ENCODE peak calls at places on chromosomes 1 and 21, in five cellular contexts. E, G, L, J and Z are unnamed samples.

GRCh38 chr1:39116868-39117728 is 87.4 kb upstream of the MACF1 start:
- DNase-seq in E (no peak), G (no peak), L (no peak), J (no peak), Z (no peak)

GRCh38 chr1:53369034-53369750 is 41.3 kb upstream of the LRP8 start:
- DNase-seq in E (no peak), G (peak; percentile 30), L (no peak), J (no peak), Z (no peak)

GRCh38 chr1:69499203-69499803 is 68.4 kb upstream of the LRRC7 start:
- DNase-seq in E (no peak), G (no peak), L (no peak), J (no peak), Z (no peak)

GRCh38 chr1:91428182-91428798 is 23.7 kb upstream of the HFM1 start:
- DNase-seq in E (peak; percentile 39), G (peak; percentile 64), L (no peak), J (no peak), Z (no peak)

GRCh38 chr1:208093754-208094719 is 150.1 kb downstream of the PLXNA2 start:
- DNase-seq in E (no peak), G (peak; percentile 92), L (peak; percentile 55), J (peak; percentile 64), Z (no peak)

GRCh38 chr1:41358152-41358937 is 2.9 kb upstream of the FOXO6 start:
- DNase-seq in E (no peak), G (peak; percentile 37), L (no peak), J (peak; percentile 71), Z (no peak)

GRCh38 chr1:2594001-2594640 is 7.5 kb downstream of the PRXL2B start:
- DNase-seq in E (peak; percentile 84), G (no peak), L (no peak), J (peak; percentile 60), Z (no peak)

GRCh38 chr1:29259802-29260441 is 23.6 kb downstream of the PTPRU start:
- DNase-seq in E (peak; percentile 89), G (peak; percentile 82), L (no peak), J (peak; percentile 45), Z (no peak)

GRCh38 chr1:150332651-150333290 is 11.4 kb downstream of the PRPF3 start:
- DNase-seq in E (peak; percentile 21), G (no peak), L (peak; percentile 12), J (no peak), Z (no peak)

GRCh38 chr21:38679531-38679930 is 126.2 kb upstream of the ETS2 start:
- DNase-seq in E (no peak), G (no peak), L (no peak), J (no peak), Z (no peak)

GRCh38 chr1:5949074-5949760 is 43.0 kb downstream of the NPHP4 start:
- DNase-seq in E (no peak), G (peak; percentile 16), L (no peak), J (no peak), Z (no peak)
- H3K36me3 ChIP-seq in E (no peaks in the 10 kb centered on the region), G (peaks cover 5% of the 10 kb centered on the region), L (no peaks in the 10 kb centered on the region), J (peaks cover 39% of the 10 kb centered on the region), Z (peaks cover 4% of the 10 kb centered on the region)

GRCh38 chr1:43541721-43542401 is 11.2 kb downstream of the PTPRF start:
- DNase-seq in E (peak; percentile 87), G (no peak), L (peak; percentile 91), J (peak; percentile 74), Z (no peak)
- H3K4me1 ChIP-seq in E (peaks cover 16% of the 10 kb centered on the region), G (peaks cover 40% of the 10 kb centered on the region), L (peaks cover 60% of the 10 kb centered on the region), J (peaks cover 27% of the 10 kb centered on the region), Z (no peaks in the 10 kb centered on the region)

GRCh38 chr1:119887428-119887827 is 8.9 kb downstream of the ADAM30 start:
- DNase-seq in E (no peak), G (no peak), L (no peak), J (no peak), Z (no peak)

GRCh38 chr1:119893238-119893791 is 3.0 kb downstream of the ADAM30 start:
- DNase-seq in E (no peak), G (no peak), L (no peak), J (no peak), Z (no peak)

GRCh38 chr1:119884700-119885099 is 11.6 kb downstream of the ADAM30 start:
- DNase-seq in E (no peak), G (no peak), L (no peak), J (no peak), Z (no peak)

GRCh38 chr1:119885903-119886783 is 10.2 kb downstream of the ADAM30 start:
- DNase-seq in E (peak; percentile 75), G (peak; percentile 71), L (no peak), J (peak; percentile 30), Z (no peak)

DNA sequence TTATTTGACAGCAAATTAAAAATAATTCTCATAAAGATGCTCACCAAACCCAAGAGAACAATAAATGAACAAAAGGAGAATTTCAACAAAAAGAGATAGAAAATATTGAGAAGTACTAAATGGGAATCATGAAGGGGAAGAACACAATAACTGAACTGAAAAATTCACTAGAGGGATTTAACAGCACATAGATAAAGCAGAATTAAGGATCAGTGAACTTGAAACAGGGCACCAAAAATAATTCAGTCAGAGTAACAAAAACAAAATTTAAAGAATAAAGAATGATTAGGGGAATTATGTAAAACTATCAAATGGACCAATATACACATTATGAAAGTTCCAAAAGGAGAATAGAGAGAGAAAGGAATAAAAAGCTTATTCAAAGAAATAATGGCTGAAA is 7.8 kb downstream of the ADAM30 start:
- DNase-seq in E (no peak), G (no peak), L (no peak), J (no peak), Z (no peak)
- H3K27ac ChIP-seq in E (no peak overlapping the region), G (no peak overlapping the region), L (no peak overlapping the region), J (no peak overlapping the region), Z (no peak overlapping the region)

GRCh38 chr21:37502947-37503346 is 136.4 kb downstream of the DYRK1A start:
- DNase-seq in E (no peak), G (no peak), L (no peak), J (no peak), Z (no peak)

GRCh38 chr21:37503848-37504467 is 137.4 kb downstream of the DYRK1A start:
- DNase-seq in E (no peak), G (peak; percentile 8), L (no peak), J (no peak), Z (no peak)

GRCh38 chr21:37496972-37497371 is 130.4 kb downstream of the DYRK1A start:
- DNase-seq in E (no peak), G (no peak), L (no peak), J (no peak), Z (no peak)

GRCh38 chr21:37498664-37499063 is 132.1 kb downstream of the DYRK1A start:
- DNase-seq in E (no peak), G (no peak), L (no peak), J (no peak), Z (no peak)
- H3K36me3 ChIP-seq in E (peaks cover 3% of the 10 kb centered on the region), G (peaks cover 46% of the 10 kb centered on the region), L (no peaks in the 10 kb centered on the region), J (peaks cover 73% of the 10 kb centered on the region), Z (peaks cover 22% of the 10 kb centered on the region)

GRCh38 chr1:98001764-98002163 is 80.9 kb upstream of the DPYD start:
- DNase-seq in E (no peak), G (no peak), L (no peak), J (no peak), Z (no peak)
- H3K4me1 ChIP-seq in E (no peaks in the 10 kb centered on the region), G (peaks cover 17% of the 10 kb centered on the region), L (no peaks in the 10 kb centered on the region), J (no peaks in the 10 kb centered on the region), Z (no peaks in the 10 kb centered on the region)

DNA sequence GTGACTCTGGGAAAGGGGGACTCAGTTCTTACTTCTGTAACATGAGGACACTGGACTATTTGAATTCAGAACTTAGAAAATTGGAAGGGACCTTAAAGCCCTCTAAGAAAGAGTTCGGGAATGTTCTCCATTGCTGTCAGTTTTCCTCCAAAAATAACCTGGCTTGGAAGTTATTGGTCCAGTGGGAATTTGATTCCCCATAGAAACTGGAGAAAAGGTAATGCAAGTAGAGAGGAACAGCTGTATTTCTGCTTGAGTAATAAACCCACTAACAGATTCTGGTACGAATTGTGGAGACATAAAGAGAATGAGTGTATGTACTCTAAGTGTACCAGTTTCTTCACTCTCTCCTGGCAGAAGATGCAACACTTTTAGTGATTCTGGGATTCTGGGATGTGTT is 1.8 kb downstream of the ZBED6 start:
- DNase-seq in E (no peak), G (no peak), L (no peak), J (no peak), Z (no peak)
- H3K27ac ChIP-seq in E (no peak overlapping the region), G (no peak overlapping the region), L (no peak overlapping the region), J (no peak overlapping the region), Z (no peak overlapping the region)